ENCODE peak calls at places on chromosomes 5 and 9, in ten cellular contexts. M is left ventricle myocardium inferior; P is stimulated activated CD8-positive, alpha-beta memory T cell treated with anti-CD3 and anti-CD28 coated beads, Interleukin-2, amount 100 ng/mL, for 1 hour; O is retina; T is NAMALWA; X is posterior cingulate gyrus; I is activated naive CD4-positive, alpha-beta T cell treated with anti-CD3 and anti-CD28 coated beads, Interleukin-2, amount 50 U/mL, for 72 hours; L is stimulated activated CD4-positive, alpha-beta T cell treated with anti-CD3 and anti-CD28 coated beads, Interleukin-15, amount 100 ng/mL, for 1 hour; V is HTR-8/SVneo; S is left cardiac atrium. W is an unnamed sample.

GRCh38 chr5:33313150-33313549 is 127.6 kb upstream of the TARS1 start:
- DNase-seq in I (no peak), V (peak), P (no peak), T (no peak), L (no peak), X (no peak), S (no peak), M (no peak), O (no peak), W (no peak)

GRCh38 chr9:121808781-121809180 is 157.3 kb downstream of the DAB2IP start:
- DNase-seq in V (no peak), I (no peak), M (no peak), L (no peak), T (no peak), X (no peak), O (no peak), S (no peak), P (no peak), W (no peak)

GRCh38 chr9:100715100-100715379 is 137.2 kb downstream of the CAVIN4 start:
- DNase-seq in O (peak), M (no peak), S (no peak), X (no peak), L (no peak), T (no peak), I (no peak), V (no peak), P (no peak), W (no peak)

GRCh38 chr9:19116391-19116790 is 10.9 kb downstream of the PLIN2 start:
- DNase-seq in S (peak), I (no peak), T (no peak), L (no peak), X (no peak), V (no peak), O (no peak), P (no peak), M (peak), W (no peak)

GRCh38 chr5:135190345-135191083 is 156.5 kb upstream of the PITX1 start:
- DNase-seq in V (no peak), S (no peak), O (peak), L (no peak), T (no peak), I (no peak), M (no peak), X (no peak), P (no peak), W (no peak)

GRCh38 chr5:40605295-40605958 is 74.3 kb upstream of the PTGER4 start:
- DNase-seq in I (no peak), O (no peak), M (no peak), T (peak), L (no peak), X (no peak), S (no peak), P (no peak), V (no peak), W (peak)

GRCh38 chr9:4137234-4137633 is 162.6 kb downstream of the GLIS3 start:
- DNase-seq in L (no peak), I (no peak), O (no peak), V (peak), M (no peak), T (no peak), X (no peak), P (no peak), S (no peak), W (no peak)

GRCh38 chr5:167699434-167699833 is 592.0 kb upstream of the WWC1 start:
- DNase-seq in P (no peak), O (peak), I (no peak), S (no peak), L (no peak), X (no peak), M (no peak), T (no peak), V (peak), W (no peak)

GRCh38 chr5:63555874-63556273 is 406.4 kb downstream of the HTR1A start:
- DNase-seq in I (no peak), O (no peak), L (no peak), M (no peak), V (no peak), S (no peak), P (no peak), X (no peak), T (no peak), W (no peak)

GRCh38 chr5:1479066-1479465 is 33.8 kb upstream of the SLC6A3 start:
- DNase-seq in X (no peak), P (no peak), M (no peak), O (no peak), T (no peak), V (no peak), I (no peak), S (no peak), L (no peak), W (no peak)

GRCh38 chr5:149754481-149754880 is 24.4 kb downstream of the PPARGC1B start:
- DNase-seq in P (no peak), S (no peak), L (no peak), T (no peak), I (no peak), X (no peak), V (no peak), O (no peak), M (no peak), W (no peak)

GRCh38 chr9:14341437-14342133 is 27.6 kb upstream of the NFIB start:
- DNase-seq in T (no peak), I (no peak), L (no peak), X (no peak), M (no peak), S (no peak), P (no peak), O (no peak), V (no peak), W (no peak)

GRCh38 chr5:16585028-16585667 is 31.6 kb downstream of the RETREG1 start:
- DNase-seq in M (no peak), S (no peak), T (peak), L (no peak), O (no peak), V (no peak), P (no peak), I (no peak), X (no peak), W (peak)

GRCh38 chr9:105994970-105995369 is 300.6 kb downstream of the TMEM38B start:
- DNase-seq in I (no peak), T (no peak), S (no peak), V (peak), M (no peak), O (no peak), X (no peak), P (no peak), L (no peak), W (no peak)

GRCh38 chr5:133930061-133930823 is 38.2 kb downstream of the C5orf15 start:
- DNase-seq in I (peak), P (peak), V (peak), O (no peak), T (no peak), M (no peak), S (peak), L (peak), X (peak), W (no peak)

GRCh38 chr9:19137282-19137681 is 10.0 kb upstream of the PLIN2 start:
- DNase-seq in L (no peak), P (no peak), S (no peak), T (no peak), X (no peak), V (no peak), I (no peak), M (no peak), O (no peak), W (no peak)